ENCODE peak calls at places on chromosomes 2 and 18, in four cellular contexts. L is breast epithelium, P is GM23338, B is tibial nerve. G is an unnamed sample.

GRCh38 chr2:168114021-168114420 is 133.4 kb downstream of the STK39 start:
- DNase-seq in L (no peak), P (no peak), B (no peak), G (no peak)

GRCh38 chr2:167943877-167944276 is 303.5 kb downstream of the STK39 start:
- DNase-seq in L (no peak), P (no peak), B (no peak), G (no peak)

GRCh38 chr2:203341741-203342310 is 13.6 kb downstream of the ABI2 start:
- DNase-seq in L (no peak), P (no peak), B (no peak), G (no peak)

GRCh38 chr2:119531292-119531691 is 7.0 kb upstream of the SCTR start:
- DNase-seq in L (no peak), P (peak; percentile 89), B (no peak), G (no peak)

GRCh38 chr2:171836151-171836910 is 57.7 kb downstream of the SLC25A12 start:
- DNase-seq in L (no peak), P (no peak), B (no peak), G (no peak)

GRCh38 chr2:163717993-163718680 is 17.7 kb downstream of the FIGN start:
- DNase-seq in L (no peak), P (peak; percentile 29), B (no peak), G (no peak)

GRCh38 chr18:48139427-48140347 is 209.2 kb upstream of the SMAD2 start:
- DNase-seq in L (peak; percentile 65), P (peak; percentile 5), B (no peak), G (no peak)

GRCh38 chr2:58702302-58702696 is 461.2 kb upstream of the FANCL start:
- DNase-seq in L (no peak), P (peak; percentile 70), B (no peak), G (no peak)

GRCh38 chr2:8002765-8003393 is 679.0 kb upstream of the ID2 start:
- DNase-seq in L (no peak), P (no peak), B (no peak), G (no peak)

GRCh38 chr2:59691518-59692190 is 861.8 kb downstream of the BCL11A start:
- DNase-seq in L (no peak), P (peak; percentile 3), B (no peak), G (no peak)

GRCh38 chr2:52542297-52542696 is 1225.3 kb upstream of the CHAC2 start:
- DNase-seq in L (no peak), P (no peak), B (no peak), G (no peak)

GRCh38 chr2:119004602-119005001 is 62.6 kb downstream of the MARCO start:
- DNase-seq in L (no peak), P (no peak), B (no peak), G (no peak)

GRCh38 chr18:72114801-72115594 is 429.1 kb downstream of the CBLN2 start:
- DNase-seq in L (no peak), P (no peak), B (no peak), G (no peak)

GRCh38 chr2:217510790-217511291 is 492.0 kb downstream of the TNS1 start:
- DNase-seq in L (peak; percentile 56), P (peak; percentile 90), B (peak; percentile 47), G (no peak)

GRCh38 chr2:54206596-54206995 is 49.4 kb downstream of the TSPYL6 start:
- DNase-seq in L (no peak), P (peak; percentile 43), B (no peak), G (no peak)

GRCh38 chr2:132463719-132464118 is 47.1 kb downstream of the GPR39 start:
- DNase-seq in L (no peak), P (no peak), B (no peak), G (no peak)

GRCh38 chr2:199457147-199458016 is at the start of gene SATB2:
- DNase-seq in L (no peak), P (no peak), B (no peak), G (no peak)

GRCh38 chr2:199456383-199457146 is 1.2 kb downstream of the SATB2 start:
- DNase-seq in L (no peak), P (no peak), B (no peak), G (no peak)

GRCh38 chr2:199458806-199459285 is 1.1 kb upstream of the SATB2 start:
- DNase-seq in L (no peak), P (peak; percentile 44), B (no peak), G (no peak)

GRCh38 chr2:199459286-199460100 is 1.8 kb upstream of the SATB2 start:
- DNase-seq in L (peak; percentile 81), P (peak; percentile 94), B (peak; percentile 78), G (peak; percentile 69)

DNA sequence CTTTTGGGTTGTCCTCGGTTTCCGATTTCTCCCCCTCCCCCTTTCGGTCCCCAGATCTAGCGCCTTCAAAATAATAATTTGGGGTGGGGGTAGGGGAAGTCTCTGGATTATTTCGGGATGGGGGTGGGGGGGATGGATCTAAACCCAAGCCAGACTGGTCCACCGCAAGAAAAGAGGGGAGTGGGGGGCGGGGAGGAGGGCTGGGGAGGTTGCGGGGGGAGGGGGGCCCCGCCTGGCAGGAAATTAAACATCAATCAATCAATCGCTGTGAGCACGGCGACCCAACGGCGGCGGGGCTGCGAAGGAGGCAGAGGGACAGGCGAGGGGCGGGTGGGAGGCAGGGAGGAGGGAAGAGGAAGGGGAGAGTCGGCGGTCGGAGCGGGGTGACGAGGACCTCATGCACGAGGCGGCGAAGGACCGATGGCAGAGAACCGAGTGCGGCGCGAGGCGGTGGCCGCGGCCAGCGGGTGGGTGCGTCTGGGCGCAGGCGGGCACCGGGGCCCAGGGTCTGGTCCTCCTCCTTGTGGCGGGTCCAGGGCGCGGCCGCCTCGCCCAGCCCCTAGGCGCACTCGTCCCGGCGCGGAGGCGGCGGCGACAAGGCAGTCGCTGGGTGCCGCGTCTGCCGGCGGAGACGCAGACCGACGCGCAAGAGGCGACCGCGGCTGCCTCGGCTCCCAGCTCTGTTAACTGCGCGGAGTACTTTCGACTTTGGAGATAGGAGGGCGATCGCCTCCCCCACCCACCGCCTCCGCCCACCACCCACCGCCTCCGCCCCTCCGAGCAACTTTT is 472 bp upstream of the SATB2 start:
- DNase-seq in L (no peak), P (peak; percentile 64), B (no peak), G (no peak)
- TF ChIP-seq CTCF in L (no peak), P (no peak), B (no peak), G (no peak)

GRCh38 chr2:15633971-15634346 is 42.3 kb downstream of the DDX1 start:
- DNase-seq in L (no peak), P (no peak), B (no peak), G (no peak)
- TF ChIP-seq CTCF in L (no peak), P (no peak), B (no peak), G (no peak)

GRCh38 chr2:221268631-221269030 is 303.5 kb downstream of the EPHA4 start:
- DNase-seq in L (no peak), P (no peak), B (no peak), G (no peak)

GRCh38 chr2:221263572-221263971 is 308.5 kb downstream of the EPHA4 start:
- DNase-seq in L (no peak), P (no peak), B (no peak), G (no peak)

GRCh38 chr2:221262651-221263050 is 309.5 kb downstream of the EPHA4 start:
- DNase-seq in L (no peak), P (no peak), B (no peak), G (no peak)

GRCh38 chr2:221258464-221258863 is 313.6 kb downstream of the EPHA4 start:
- DNase-seq in L (no peak), P (no peak), B (no peak), G (no peak)

GRCh38 chr2:221264318-221264717 is 307.8 kb downstream of the EPHA4 start:
- DNase-seq in L (no peak), P (no peak), B (no peak), G (no peak)
- TF ChIP-seq CTCF in L (no peak), P (no peak), B (no peak), G (no peak)

DNA sequence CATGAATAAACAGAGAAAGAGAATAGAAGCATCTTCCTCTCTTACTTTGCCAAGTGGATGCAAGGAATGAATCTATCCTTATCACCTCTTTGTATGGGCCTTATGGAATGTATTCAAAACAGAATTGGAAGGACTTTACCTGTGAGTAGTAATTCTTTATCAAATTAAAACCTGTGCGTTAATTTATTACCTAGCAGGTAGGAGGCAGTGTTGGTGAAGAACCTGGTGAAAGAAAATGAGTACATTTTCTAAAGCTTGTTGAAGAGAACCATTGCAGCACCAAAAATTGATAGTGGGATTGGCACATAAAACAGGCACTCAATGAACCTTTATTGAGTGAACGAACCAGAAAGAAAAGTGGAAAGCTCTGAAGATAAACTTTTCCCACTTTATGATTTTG is 1302.1 kb upstream of the CELF4 start:
- DNase-seq in L (no peak), P (peak; percentile 34), B (no peak), G (no peak)
- TF ChIP-seq CTCF in L (no peak), P (peak; percentile 63), B (no peak), G (no peak)

DNA sequence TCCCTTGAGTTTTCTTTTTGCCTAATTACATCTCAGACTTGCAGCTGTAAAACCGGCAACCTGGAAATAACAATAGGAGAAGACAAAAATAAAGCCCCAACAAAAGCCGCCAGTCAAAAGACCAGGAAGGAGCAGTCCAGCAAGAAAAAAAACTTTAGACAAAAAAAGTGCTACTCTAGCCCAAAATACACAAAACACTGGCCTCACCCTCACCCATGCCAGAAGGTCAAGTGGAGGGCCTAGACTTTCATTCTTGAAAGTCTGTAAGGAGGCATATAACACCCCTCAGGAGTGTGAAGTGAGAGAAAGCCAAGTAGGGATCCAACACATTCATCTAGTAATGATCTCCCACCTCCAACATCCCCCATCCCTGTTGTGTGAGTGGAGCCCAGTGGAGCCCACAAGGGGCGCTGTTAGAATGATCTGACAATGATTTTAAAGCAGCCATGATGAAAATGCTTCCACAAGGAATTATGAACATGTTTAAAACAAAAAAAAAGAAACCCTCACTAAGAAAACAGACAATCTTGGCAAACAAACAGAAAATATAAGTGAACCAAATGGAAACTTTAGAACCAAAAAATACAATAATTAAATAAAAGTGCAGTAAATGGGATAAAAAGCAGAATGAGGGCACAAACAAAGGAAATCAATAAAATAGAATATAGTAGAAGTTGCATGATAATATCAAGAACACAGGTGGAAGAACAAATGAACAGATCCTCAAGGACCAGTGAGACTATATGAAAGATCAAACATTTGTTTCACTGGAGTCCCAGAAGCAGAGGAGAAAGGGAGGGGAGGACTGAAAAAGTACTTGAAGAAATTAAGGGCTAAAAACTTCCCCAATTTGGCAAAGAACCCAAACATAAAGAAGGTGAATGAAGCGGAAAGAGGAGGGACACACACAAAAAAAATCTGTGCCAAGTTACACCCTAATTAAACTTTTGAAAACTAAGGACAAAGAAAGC is 23.9 kb downstream of the SESTD1 start:
- DNase-seq in L (no peak), P (peak; percentile 54), B (no peak), G (no peak)
- TF ChIP-seq CTCF in L (no peak), P (peak; percentile 73), B (no peak), G (peak; percentile 18)

GRCh38 chr2:10792660-10793400 is 19.8 kb downstream of the PDIA6 start:
- DNase-seq in L (no peak), P (peak; percentile 54), B (no peak), G (no peak)
- TF ChIP-seq CTCF in L (no peak), P (peak; percentile 28), B (no peak), G (no peak)

GRCh38 chr2:4995466-4995865 is 696.7 kb upstream of the SOX11 start:
- DNase-seq in L (no peak), P (peak; percentile 35), B (no peak), G (no peak)

DNA sequence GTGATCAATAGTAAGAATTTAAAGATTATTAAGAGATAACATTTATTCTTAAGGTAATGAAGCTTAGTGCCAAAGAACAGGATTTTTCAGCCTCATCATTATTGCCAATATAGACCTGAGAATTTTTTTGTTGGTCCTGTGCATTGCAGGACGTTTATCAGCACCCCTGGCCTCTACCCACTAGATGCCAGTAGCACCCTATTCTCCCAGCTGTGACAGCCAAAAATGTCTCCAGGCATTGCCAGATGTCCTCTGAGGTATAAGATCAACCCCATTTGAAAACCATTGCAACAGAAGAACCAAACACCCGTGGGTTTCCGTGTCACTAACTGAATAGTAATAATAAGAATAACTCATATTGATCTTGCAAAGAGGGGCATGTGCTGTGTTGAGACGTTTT is 700.0 kb upstream of the SOX11 start:
- DNase-seq in L (no peak), P (peak; percentile 3), B (no peak), G (no peak)
- TF ChIP-seq CTCF in L (no peak), P (peak; percentile 34), B (no peak), G (no peak)